ENCODE peak calls at places on chromosomes 2 and 18, in four cellular contexts. S is HepG2, R is HCT116, A is K562. Z is an unnamed sample.

GRCh38 chr2:65576861-65577601 is 144.6 kb upstream of the SPRED2 start:
- DNase-seq in S (peak), R (peak), A (peak), Z (peak)

GRCh38 chr2:199527071-199527470 is 69.3 kb upstream of the SATB2 start:
- DNase-seq in S (no peak), R (no peak), A (no peak), Z (no peak)

GRCh38 chr2:554444-554843 is 122.8 kb downstream of the TMEM18 start:
- DNase-seq in S (no peak), R (no peak), A (no peak), Z (no peak)

GRCh38 chr2:134410831-134411231 is 157.0 kb downstream of the MGAT5 start:
- DNase-seq in S (no peak), R (no peak), A (no peak), Z (no peak)

GRCh38 chr18:58606236-58606635 is 22.7 kb downstream of the ALPK2 start:
- DNase-seq in S (peak), R (no peak), A (no peak), Z (no peak)

GRCh38 chr2:173134703-173135102 is 59.1 kb downstream of the MAP3K20 start:
- DNase-seq in S (no peak), R (no peak), A (no peak), Z (no peak)

GRCh38 chr2:223560704-223561435 is 41.3 kb downstream of the SCG2 start:
- DNase-seq in S (no peak), R (peak), A (no peak), Z (no peak)

GRCh38 chr18:11946756-11947155 is 34.6 kb upstream of the IMPA2 start:
- DNase-seq in S (no peak), R (no peak), A (peak), Z (no peak)

GRCh38 chr2:208097801-208098200 is 26.5 kb downstream of the CRYGD start:
- DNase-seq in S (no peak), R (no peak), A (no peak), Z (no peak)

GRCh38 chr2:112941753-112942653 is 31.0 kb downstream of the IL37 start:
- DNase-seq in S (peak), R (peak), A (peak), Z (peak)

GRCh38 chr18:23365602-23366001 is 87.5 kb upstream of the RIOK3 start:
- DNase-seq in S (no peak), R (no peak), A (no peak), Z (no peak)

DNA sequence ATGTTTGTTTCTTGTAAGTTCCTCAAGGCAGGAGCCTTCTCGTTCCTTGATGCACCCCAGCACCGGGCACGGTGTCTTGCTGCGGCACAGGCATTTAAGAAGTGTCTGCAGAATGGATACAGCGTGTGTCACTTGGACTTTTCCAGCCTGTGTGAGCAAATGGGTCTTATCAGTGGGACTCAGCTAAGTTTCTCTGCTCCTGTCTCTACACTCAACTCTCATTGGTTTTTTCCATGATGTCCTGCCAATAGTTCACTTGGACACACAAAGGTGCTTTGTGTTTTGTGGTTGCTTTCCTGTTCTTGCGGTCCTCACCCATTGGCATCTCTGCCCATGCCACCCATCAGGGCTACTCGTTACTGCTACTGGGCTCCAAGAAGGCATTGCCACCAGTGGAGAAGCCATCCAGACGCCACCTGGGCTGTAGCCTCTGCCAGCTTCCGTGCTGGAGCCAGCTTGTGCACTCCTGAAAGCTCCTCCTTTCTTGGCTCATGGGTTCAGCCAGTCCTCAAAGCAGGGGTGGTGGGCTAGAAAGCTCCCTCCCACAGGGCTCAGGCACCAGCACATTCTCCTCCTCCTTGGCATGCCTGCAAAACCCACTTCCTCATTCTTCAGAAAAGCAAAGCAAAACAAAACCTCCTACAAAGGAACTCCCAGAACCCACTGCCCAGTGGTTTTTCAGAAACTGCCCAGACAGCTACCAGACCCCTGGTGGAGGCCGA is 41.4 kb downstream of the IL1R2 start:
- DNase-seq in S (peak), R (no peak), A (peak), Z (no peak)
- H3K27ac ChIP-seq in S (peak), R (no peak), A (no peak), Z (no peak)

GRCh38 chr2:85695121-85695520 is 963 bp downstream of the GNLY start:
- DNase-seq in S (no peak), R (no peak), A (no peak), Z (no peak)

GRCh38 chr2:85690932-85691331 is 3.2 kb upstream of the GNLY start:
- DNase-seq in S (no peak), R (no peak), A (no peak), Z (no peak)

GRCh38 chr2:85694052-85695025 is at the start of gene GNLY:
- DNase-seq in S (no peak), R (no peak), A (no peak), Z (no peak)

GRCh38 chr2:85695691-85696668 is 1.8 kb downstream of the GNLY start:
- DNase-seq in S (no peak), R (no peak), A (no peak), Z (no peak)

DNA sequence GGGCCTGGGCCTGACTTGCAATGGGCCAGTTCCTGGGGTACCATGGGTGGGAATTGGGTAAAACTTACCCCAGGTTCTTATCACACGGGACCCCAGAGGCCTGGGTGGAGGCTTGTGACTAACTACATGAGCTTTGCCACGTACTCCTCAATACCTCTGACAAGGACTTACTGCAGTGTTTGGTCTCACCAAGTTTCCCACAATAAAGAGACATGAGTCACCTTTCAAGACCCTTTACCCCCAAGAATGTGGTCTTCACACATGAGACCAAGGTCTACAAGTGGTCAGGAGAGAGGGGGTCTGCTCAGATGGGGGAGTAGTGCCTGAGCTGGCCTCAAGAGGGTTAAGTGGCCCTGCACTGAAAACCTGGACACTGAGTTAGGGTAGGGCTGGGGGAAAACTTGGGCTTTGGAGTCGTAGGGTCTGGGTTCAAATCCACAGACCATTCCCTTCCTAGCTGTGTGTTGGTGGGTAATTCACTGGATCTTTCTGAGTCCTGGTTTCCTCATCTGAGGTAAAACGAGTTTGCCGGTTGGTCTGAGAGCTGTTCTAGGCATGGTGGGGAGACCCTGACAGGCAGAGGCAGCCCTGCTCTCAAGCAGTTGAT is 2.0 kb upstream of the GNLY start:
- DNase-seq in S (no peak), R (no peak), A (no peak), Z (no peak)
- TF ChIP-seq TCF7L2 in S (no peak), R (no peak), A (no peak), Z (no peak)

DNA sequence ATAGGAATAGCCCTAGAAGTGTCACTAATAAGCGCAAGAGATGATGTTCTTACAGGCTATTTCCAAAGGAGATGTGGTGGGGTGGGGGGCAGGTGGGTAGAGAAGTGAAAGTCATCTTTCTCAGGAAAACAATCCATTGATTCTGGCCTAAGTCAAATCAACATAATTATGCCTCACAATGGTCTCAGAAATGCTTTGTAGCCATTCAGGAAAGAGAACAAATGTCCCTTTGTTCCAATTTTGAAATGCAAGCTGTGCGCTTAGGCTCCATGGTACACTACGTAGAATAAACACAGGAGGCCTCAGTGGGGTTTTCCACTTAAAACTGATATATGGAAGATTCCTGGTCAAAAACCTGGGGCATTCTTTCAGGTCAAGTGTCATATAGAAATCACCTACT is 529.9 kb upstream of the KLHL29 start:
- DNase-seq in S (peak), R (no peak), A (no peak), Z (no peak)
- TF ChIP-seq SIN3A in S (no peak), R (no peak), A (no peak), Z (no peak)

GRCh38 chr2:181397331-181397730 is 59.9 kb upstream of the ITGA4 start:
- DNase-seq in S (no peak), R (no peak), A (no peak), Z (no peak)

GRCh38 chr2:181398000-181398399 is 59.2 kb upstream of the ITGA4 start:
- DNase-seq in S (no peak), R (no peak), A (no peak), Z (no peak)

GRCh38 chr2:181396575-181397062 is 60.6 kb upstream of the ITGA4 start:
- DNase-seq in S (no peak), R (no peak), A (no peak), Z (no peak)

GRCh38 chr2:181395871-181396574 is 61.2 kb upstream of the ITGA4 start:
- DNase-seq in S (no peak), R (no peak), A (no peak), Z (no peak)

DNA sequence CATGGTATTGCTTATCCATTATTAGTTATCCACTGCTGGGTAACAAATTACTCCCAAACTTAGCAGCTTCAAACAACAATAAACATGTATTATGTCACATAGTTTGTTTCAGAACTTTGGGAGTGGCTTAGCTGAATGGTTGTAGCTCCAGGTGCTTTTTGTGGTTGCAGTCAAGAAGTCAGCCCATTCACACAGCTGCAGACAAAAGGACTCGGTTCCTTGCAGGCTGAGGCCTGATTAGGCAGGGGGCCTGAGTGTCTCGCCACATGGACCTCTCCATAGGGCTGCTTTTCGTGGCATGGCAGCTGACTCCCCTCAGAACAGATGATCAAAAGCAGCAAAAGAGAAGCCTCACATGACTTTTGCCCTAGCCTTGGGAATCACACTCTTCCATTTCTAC is 58.1 kb upstream of the ITGA4 start:
- DNase-seq in S (no peak), R (no peak), A (no peak), Z (no peak)
- H3K27ac ChIP-seq in S (no peak), R (no peak), A (no peak), Z (no peak)

GRCh38 chr18:62551972-62552513 is 29.2 kb downstream of the ZCCHC2 start:
- DNase-seq in S (no peak), R (no peak), A (no peak), Z (no peak)

GRCh38 chr18:62554083-62554815 is 31.4 kb downstream of the ZCCHC2 start:
- DNase-seq in S (no peak), R (no peak), A (no peak), Z (no peak)

GRCh38 chr18:62555135-62555534 is 32.3 kb downstream of the ZCCHC2 start:
- DNase-seq in S (no peak), R (no peak), A (peak), Z (peak)

GRCh38 chr18:62558015-62558663 is 35.3 kb downstream of the ZCCHC2 start:
- DNase-seq in S (no peak), R (no peak), A (peak), Z (no peak)

GRCh38 chr18:62556397-62556796 is 33.6 kb downstream of the ZCCHC2 start:
- DNase-seq in S (no peak), R (no peak), A (no peak), Z (no peak)
- TF ChIP-seq TCF7L2 in S (no peak), R (no peak), A (no peak), Z (no peak)

DNA sequence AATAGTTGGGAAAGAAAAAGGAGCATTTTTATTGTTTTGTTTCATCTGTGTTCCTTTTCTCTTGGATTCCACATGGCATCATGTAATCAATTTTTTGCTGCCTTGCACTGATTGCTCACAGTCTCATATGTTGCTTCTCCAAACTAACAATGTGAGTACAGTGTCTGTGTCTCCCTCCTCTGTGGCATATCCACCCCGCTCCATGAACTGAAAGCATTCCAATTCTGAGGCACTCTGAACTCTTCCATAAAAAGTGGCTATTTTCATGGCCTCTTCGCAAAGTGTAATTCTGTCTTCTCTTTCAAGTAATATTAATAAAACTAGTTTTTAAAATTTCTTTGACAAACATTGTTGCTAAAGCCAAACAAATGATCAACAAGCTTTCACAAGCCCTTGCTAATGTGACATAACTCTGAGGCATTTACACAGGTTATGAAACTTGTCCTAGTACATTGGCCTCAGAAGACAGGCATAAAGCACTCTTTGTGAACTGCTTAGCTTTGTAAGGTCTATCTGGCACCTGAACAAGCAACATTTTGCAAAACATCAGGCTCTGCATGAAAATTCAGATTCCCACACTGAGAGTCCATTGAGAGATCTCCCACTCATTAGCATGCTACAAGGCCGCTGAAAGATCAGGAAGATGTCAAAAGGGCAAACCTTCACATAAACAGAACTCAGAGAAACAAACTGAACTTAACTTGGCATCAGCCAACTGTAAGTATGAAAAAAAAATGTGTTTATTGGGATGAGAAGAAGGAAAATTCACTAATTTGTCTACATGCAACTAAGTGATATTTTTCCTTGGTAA is 33.0 kb downstream of the GPR75 start:
- DNase-seq in S (peak), R (no peak), A (no peak), Z (no peak)
- TF ChIP-seq SIN3A in S (no peak), R (no peak), A (no peak), Z (no peak)

GRCh38 chr2:17517481-17518211 is 594 bp downstream of the RAD51AP2 start:
- DNase-seq in S (no peak), R (no peak), A (no peak), Z (no peak)

GRCh38 chr2:17520761-17521160 is 2.5 kb upstream of the RAD51AP2 start:
- DNase-seq in S (no peak), R (no peak), A (no peak), Z (no peak)

GRCh38 chr2:17521621-17522020 is 3.4 kb upstream of the RAD51AP2 start:
- DNase-seq in S (no peak), R (no peak), A (no peak), Z (no peak)

GRCh38 chr2:17518212-17519154 is at the start of gene RAD51AP2:
- DNase-seq in S (peak), R (peak), A (peak), Z (no peak)

GRCh38 chr2:17515652-17516051 is 2.6 kb downstream of the RAD51AP2 start:
- DNase-seq in S (no peak), R (no peak), A (no peak), Z (no peak)
- H3K27ac ChIP-seq in S (no peak), R (no peak), A (no peak), Z (no peak)

DNA sequence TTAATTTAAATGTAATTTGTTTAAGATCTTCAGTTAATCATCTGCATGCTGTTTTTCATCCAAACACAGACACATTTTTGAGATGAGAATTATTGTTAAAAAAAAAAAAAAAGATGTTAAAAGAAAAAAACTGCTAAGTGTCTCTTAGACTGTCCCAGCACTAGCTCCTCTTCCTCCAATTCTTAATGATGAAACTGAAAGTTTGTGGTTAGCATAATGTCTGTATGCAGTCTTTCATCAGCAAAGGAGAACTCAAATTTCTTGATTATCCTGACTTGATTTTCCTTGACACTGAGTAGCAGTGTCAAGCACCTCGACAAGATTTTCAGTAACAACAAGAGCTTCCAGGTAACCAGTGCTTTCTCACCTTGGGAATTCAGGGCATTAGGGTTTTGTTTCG is 274.4 kb downstream of the LRRTM1 start:
- DNase-seq in S (no peak), R (no peak), A (no peak), Z (no peak)
- TF ChIP-seq TCF7L2 in S (no peak), R (no peak), A (no peak), Z (no peak)

GRCh38 chr2:83787189-83787588 is 671.9 kb downstream of the SUCLG1 start:
- DNase-seq in S (no peak), R (no peak), A (no peak), Z (no peak)
- TF ChIP-seq SIN3A in S (no peak), R (no peak), A (no peak), Z (no peak)